ENCODE peak calls at places on chromosomes 16 and 17, in nine cellular contexts. J, Z, F, K, I, Y, N, B and H are unnamed samples.

GRCh38 chr16:78496189-78496588 is 396.7 kb downstream of the WWOX start:
- ATAC-seq in B (no peak), F (no peak), N (no peak), I (no peak), Z (no peak), K (no peak), Y (no peak), J (no peak), H (no peak)

GRCh38 chr17:67649891-67650290 is 67.8 kb upstream of the NOL11 start:
- ATAC-seq in I (no peak), F (no peak), B (no peak), Z (no peak), Y (no peak), K (no peak), J (no peak), N (no peak), H (no peak)

GRCh38 chr17:17112628-17113200 is 70.5 kb downstream of the MPRIP start:
- ATAC-seq in I (no peak), Z (no peak), F (no peak), K (no peak), B (no peak), Y (no peak), N (peak), J (no peak), H (no peak)

GRCh38 chr16:8867483-8868271 is 1.1 kb downstream of the CARHSP1 start:
- ATAC-seq in F (peak), K (no peak), B (peak), J (peak), N (no peak), Y (no peak), I (no peak), Z (peak), H (no peak)

GRCh38 chr17:41452276-41452675 is 11.5 kb upstream of the KRT38 start:
- ATAC-seq in Y (no peak), F (no peak), N (no peak), I (no peak), K (no peak), Z (no peak), B (no peak), J (no peak), H (no peak)

GRCh38 chr16:71645450-71645849 is 19.5 kb downstream of the MARVELD3 start:
- ATAC-seq in B (no peak), Y (no peak), J (peak), N (peak), Z (peak), I (peak), F (no peak), K (no peak), H (no peak)

GRCh38 chr16:57147381-57148191 is 38.3 kb downstream of the PSME3IP1 start:
- ATAC-seq in B (no peak), Y (no peak), N (no peak), K (peak), J (no peak), I (no peak), F (no peak), Z (no peak), H (no peak)

GRCh38 chr16:66197668-66198278 is 168.7 kb upstream of the CDH5 start:
- ATAC-seq in F (no peak), N (no peak), I (no peak), Z (peak), K (no peak), B (no peak), Y (no peak), J (no peak), H (no peak)

GRCh38 chr17:40597168-40598020 is 32.1 kb upstream of the CCR7 start:
- ATAC-seq in B (no peak), J (no peak), K (no peak), N (no peak), I (no peak), Z (no peak), F (peak), Y (no peak), H (peak)

GRCh38 chr17:8426094-8426720 is 9.5 kb upstream of the NDEL1 start:
- ATAC-seq in N (no peak), Y (no peak), Z (peak), I (no peak), K (no peak), J (no peak), F (no peak), B (no peak), H (no peak)

GRCh38 chr16:76818611-76819181 is 372.3 kb upstream of the MON1B start:
- ATAC-seq in F (no peak), I (no peak), B (no peak), Y (no peak), N (no peak), J (no peak), K (no peak), Z (no peak), H (no peak)

GRCh38 chr17:77691216-77692085 is 267.1 kb upstream of the TNRC6C start:
- ATAC-seq in Y (no peak), I (no peak), Z (no peak), K (no peak), J (no peak), B (no peak), N (no peak), F (no peak), H (no peak)

GRCh38 chr16:20084624-20085226 is 11.0 kb upstream of the GPR139 start:
- ATAC-seq in Z (no peak), J (no peak), K (no peak), B (no peak), Y (no peak), N (no peak), F (no peak), I (no peak), H (no peak)

GRCh38 chr17:9206989-9207317 is 185.6 kb downstream of the NTN1 start:
- ATAC-seq in Y (no peak), K (no peak), F (no peak), Z (no peak), B (no peak), I (no peak), N (no peak), J (no peak), H (no peak)